ENCODE peak calls at places on chromosomes 3 and 15, in four cellular contexts. A is tibial nerve, E is AG09319, C is cardiac muscle cell. U is an unnamed sample.

GRCh38 chr15:84400820-84401219 is 165.2 kb downstream of the GOLGA6L4 start:
- DNase-seq in A (no peak), E (no peak), C (no peak), U (peak)

GRCh38 chr3:66428733-66429132 is 72.1 kb downstream of the LRIG1 start:
- DNase-seq in A (peak), E (peak), C (no peak), U (no peak)

GRCh38 chr3:127488141-127488672 is 102.3 kb downstream of the TPRA1 start:
- DNase-seq in A (no peak), E (no peak), C (no peak), U (no peak)

GRCh38 chr15:85973584-85974347 is 105.9 kb upstream of the AGBL1 start:
- DNase-seq in A (no peak), E (no peak), C (no peak), U (no peak)

GRCh38 chr3:65960087-65960486 is 78.6 kb downstream of the MAGI1 start:
- DNase-seq in A (no peak), E (no peak), C (no peak), U (no peak)

GRCh38 chr3:117761992-117762944 is 1052.7 kb downstream of the TUSC7 start:
- DNase-seq in A (no peak), E (no peak), C (no peak), U (no peak)

GRCh38 chr3:37862712-37863551 is 1.3 kb downstream of the CTDSPL start:
- DNase-seq in A (peak), E (no peak), C (peak), U (no peak)

GRCh38 chr3:197367081-197367780 is 68.8 kb upstream of the DLG1 start:
- DNase-seq in A (no peak), E (no peak), C (no peak), U (peak)

GRCh38 chr3:99714146-99714545 is 75.8 kb downstream of the COL8A1 start:
- DNase-seq in A (no peak), E (peak), C (no peak), U (no peak)

GRCh38 chr15:77030042-77030927 is 35.4 kb downstream of the PSTPIP1 start:
- DNase-seq in A (no peak), E (no peak), C (no peak), U (peak)

GRCh38 chr15:38128389-38128788 is 124.2 kb upstream of the SPRED1 start:
- DNase-seq in A (no peak), E (no peak), C (no peak), U (no peak)

GRCh38 chr3:120497318-120497717 is 46.5 kb upstream of the FSTL1 start:
- DNase-seq in A (no peak), E (peak), C (no peak), U (no peak)

GRCh38 chr3:149670742-149671492 is 13.1 kb upstream of the WWTR1 start:
- DNase-seq in A (no peak), E (no peak), C (no peak), U (no peak)

GRCh38 chr15:41476416-41477048 is 17.1 kb upstream of the ITPKA start:
- DNase-seq in A (no peak), E (no peak), C (no peak), U (no peak)

GRCh38 chr3:10941972-10942371 is 50.6 kb upstream of the SLC6A1 start:
- DNase-seq in A (no peak), E (no peak), C (no peak), U (no peak)

GRCh38 chr15:60799885-60800728 is 321.2 kb upstream of the ICE2 start:
- DNase-seq in A (no peak), E (no peak), C (no peak), U (no peak)

GRCh38 chr3:1007890-1008289 is 84.9 kb upstream of the CNTN6 start:
- DNase-seq in A (no peak), E (no peak), C (no peak), U (no peak)

GRCh38 chr3:44648564-44649229 is at the start of gene ZNF35:
- DNase-seq in A (peak), E (peak), C (peak), U (peak)

GRCh38 chr3:191919627-191920026 is 458.7 kb downstream of the PYDC2 start:
- DNase-seq in A (no peak), E (no peak), C (no peak), U (no peak)

DNA sequence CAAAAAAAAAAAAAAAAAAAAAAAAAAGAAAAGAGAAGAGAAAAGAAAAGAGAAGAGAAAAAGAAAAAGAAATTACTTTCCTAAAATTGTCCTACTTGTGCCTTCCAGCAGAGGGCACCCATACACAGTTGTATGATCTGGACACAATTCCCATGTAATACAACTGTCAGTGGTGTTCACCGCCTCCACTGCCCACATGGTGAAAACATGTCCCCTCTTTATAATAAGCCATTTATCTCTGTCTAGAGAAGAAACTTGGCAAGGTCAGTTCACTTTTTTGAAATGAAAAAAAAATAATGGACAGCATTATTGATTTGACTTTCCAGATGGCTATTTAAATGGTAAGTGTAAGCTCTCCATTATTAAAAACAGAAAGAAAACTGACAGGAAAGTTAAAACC is 459.4 kb downstream of the GBE1 start:
- DNase-seq in A (peak), E (no peak), C (peak), U (no peak)
- TF ChIP-seq CTCF in A (peak), E (peak), C (peak), U (peak)

GRCh38 chr3:158771018-158771350 is 30.9 kb upstream of the MFSD1 start:
- DNase-seq in A (no peak), E (no peak), C (no peak), U (no peak)
- TF ChIP-seq CTCF in A (no peak), E (no peak), C (no peak), U (no peak)

GRCh38 chr3:48417529-48418108 is 12.3 kb downstream of the PLXNB1 start:
- DNase-seq in A (no peak), E (no peak), C (no peak), U (no peak)
- TF ChIP-seq CTCF in A (no peak), E (no peak), C (no peak), U (no peak)

DNA sequence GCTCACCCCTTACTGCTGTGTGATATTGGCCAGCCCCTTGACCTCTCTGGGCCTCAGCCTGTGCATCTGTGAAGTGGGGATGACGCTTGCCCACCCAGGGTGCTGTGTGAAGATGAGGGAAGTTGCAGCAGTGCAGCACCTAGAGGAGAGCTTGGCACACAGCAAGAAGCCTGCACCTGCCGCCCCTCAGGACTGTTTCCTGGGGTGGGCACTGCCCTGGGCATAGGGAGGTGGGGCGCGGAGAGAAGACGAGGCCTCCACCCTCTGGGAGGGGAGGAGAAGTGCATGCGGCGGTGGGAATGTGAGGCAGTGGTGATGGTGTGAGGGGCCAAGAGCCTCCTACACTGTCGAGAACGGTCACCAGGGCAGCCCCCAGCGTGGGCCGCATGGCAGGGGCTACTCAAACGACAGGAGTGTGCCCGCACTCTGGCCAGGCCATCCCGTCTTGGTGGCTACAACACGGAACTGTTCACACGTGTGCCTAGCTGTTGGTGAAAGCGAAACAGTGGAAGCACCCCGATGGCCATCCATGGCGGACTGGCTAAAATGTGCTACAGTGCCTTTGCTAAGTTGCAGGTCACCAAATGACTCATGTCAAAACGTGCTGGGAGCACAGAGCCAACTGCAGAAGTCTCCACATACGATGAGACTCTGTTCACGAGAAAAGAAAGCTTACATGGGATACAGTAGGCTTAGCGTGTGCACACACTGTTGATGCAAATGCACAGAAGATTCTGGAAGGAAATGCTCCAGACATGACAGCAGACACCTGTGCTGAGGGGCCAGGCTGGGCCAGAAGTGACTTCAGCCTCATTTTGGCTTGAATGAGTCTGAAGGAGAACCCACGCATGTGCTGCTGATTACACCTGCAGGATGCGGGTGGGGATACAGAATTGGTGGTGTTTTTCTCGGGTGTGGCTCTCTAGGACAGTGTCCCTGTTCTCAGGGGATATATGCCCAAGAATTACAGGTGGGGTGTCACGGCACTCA is 40.4 kb upstream of the IQSEC1 start:
- DNase-seq in A (no peak), E (no peak), C (no peak), U (peak)
- TF ChIP-seq CTCF in A (no peak), E (no peak), C (no peak), U (no peak)

GRCh38 chr3:151144756-151145155 is 58.3 kb downstream of the GPR171 start:
- DNase-seq in A (no peak), E (no peak), C (no peak), U (no peak)
- TF ChIP-seq CTCF in A (no peak), E (no peak), C (no peak), U (no peak)

GRCh38 chr3:13200951-13201350 is 127.7 kb upstream of the IQSEC1 start:
- DNase-seq in A (no peak), E (no peak), C (peak), U (no peak)
- TF ChIP-seq CTCF in A (no peak), E (no peak), C (no peak), U (no peak)